ENCODE peak calls at places on chromosomes 2 and 18, in six cellular contexts. One of them, this sample, is unnamed.
A peak's percentile ranks its signal among the peaks of the same experiment; 100 is the strongest.

GRCh38 chr18:45686892-45687611 is 36.9 kb upstream of the SLC14A1 start:
- DNase-seq in mesenchymal stem cell: no peak
- DNase-seq in heart right ventricle: no peak
- DNase-seq in ascending aorta: no peak
- DNase-seq in Peyer's patch: no peak
- DNase-seq in upper lobe of left lung: peak; percentile 57
- DNase-seq in this sample: peak; percentile 72

GRCh38 chr2:113085542-113085941 is 17.8 kb downstream of the IL1F10 start:
- DNase-seq in mesenchymal stem cell: no peak
- DNase-seq in heart right ventricle: no peak
- DNase-seq in ascending aorta: no peak
- DNase-seq in Peyer's patch: no peak
- DNase-seq in upper lobe of left lung: no peak
- DNase-seq in this sample: no peak

GRCh38 chr2:207561386-207562080 is 31.8 kb downstream of the CREB1 start:
- DNase-seq in mesenchymal stem cell: no peak
- DNase-seq in heart right ventricle: no peak
- DNase-seq in ascending aorta: no peak
- DNase-seq in Peyer's patch: no peak
- DNase-seq in upper lobe of left lung: no peak
- DNase-seq in this sample: no peak

GRCh38 chr2:102401868-102402267 is 21.1 kb upstream of the IL18RAP start:
- DNase-seq in mesenchymal stem cell: no peak
- DNase-seq in heart right ventricle: no peak
- DNase-seq in ascending aorta: no peak
- DNase-seq in Peyer's patch: no peak
- DNase-seq in upper lobe of left lung: no peak
- DNase-seq in this sample: no peak

GRCh38 chr2:184597571-184597980 is 753 bp upstream of the ZNF804A start:
- DNase-seq in mesenchymal stem cell: peak; percentile 83
- DNase-seq in heart right ventricle: no peak
- DNase-seq in ascending aorta: no peak
- DNase-seq in Peyer's patch: peak; percentile 52
- DNase-seq in upper lobe of left lung: peak; percentile 43
- DNase-seq in this sample: peak; percentile 52

GRCh38 chr2:9336534-9337354 is 86.6 kb downstream of the ITGB1BP1 start:
- DNase-seq in mesenchymal stem cell: peak; percentile 91
- DNase-seq in heart right ventricle: no peak
- DNase-seq in ascending aorta: no peak
- DNase-seq in Peyer's patch: no peak
- DNase-seq in upper lobe of left lung: no peak
- DNase-seq in this sample: no peak

GRCh38 chr2:29110916-29111315 is 4.3 kb upstream of the CLIP4 start:
- DNase-seq in mesenchymal stem cell: no peak
- DNase-seq in heart right ventricle: no peak
- DNase-seq in ascending aorta: no peak
- DNase-seq in Peyer's patch: no peak
- DNase-seq in upper lobe of left lung: no peak
- DNase-seq in this sample: no peak

GRCh38 chr2:178018141-178018540 is 54.4 kb downstream of the PDE11A start:
- DNase-seq in mesenchymal stem cell: no peak
- DNase-seq in heart right ventricle: no peak
- DNase-seq in ascending aorta: no peak
- DNase-seq in Peyer's patch: no peak
- DNase-seq in upper lobe of left lung: no peak
- DNase-seq in this sample: no peak

GRCh38 chr18:30121397-30121796 is 921.1 kb downstream of the DSC3 start:
- DNase-seq in mesenchymal stem cell: no peak
- DNase-seq in heart right ventricle: no peak
- DNase-seq in ascending aorta: no peak
- DNase-seq in Peyer's patch: no peak
- DNase-seq in upper lobe of left lung: no peak
- DNase-seq in this sample: no peak

GRCh38 chr18:3492721-3493120 is 42.7 kb downstream of the TGIF1 start:
- DNase-seq in mesenchymal stem cell: no peak
- DNase-seq in heart right ventricle: no peak
- DNase-seq in ascending aorta: no peak
- DNase-seq in Peyer's patch: no peak
- DNase-seq in upper lobe of left lung: no peak
- DNase-seq in this sample: no peak

GRCh38 chr2:48364100-48364499 is 165.9 kb upstream of the STON1 start:
- DNase-seq in mesenchymal stem cell: no peak
- DNase-seq in heart right ventricle: no peak
- DNase-seq in ascending aorta: no peak
- DNase-seq in Peyer's patch: no peak
- DNase-seq in upper lobe of left lung: no peak
- DNase-seq in this sample: no peak

GRCh38 chr2:37324536-37324785 is 172 bp downstream of the PRKD3 start:
- DNase-seq in mesenchymal stem cell: peak; percentile 81
- DNase-seq in heart right ventricle: peak; percentile 85
- DNase-seq in ascending aorta: peak; percentile 20
- DNase-seq in Peyer's patch: no peak
- DNase-seq in upper lobe of left lung: peak; percentile 84
- DNase-seq in this sample: peak; percentile 90

GRCh38 chr2:44553456-44553855 is 191.7 kb downstream of the CAMKMT start:
- DNase-seq in mesenchymal stem cell: peak; percentile 41
- DNase-seq in heart right ventricle: no peak
- DNase-seq in ascending aorta: no peak
- DNase-seq in Peyer's patch: no peak
- DNase-seq in upper lobe of left lung: no peak
- DNase-seq in this sample: no peak
- H3K27ac ChIP-seq in mesenchymal stem cell: no peak overlapping the region
- H3K27ac ChIP-seq in heart right ventricle: no peak overlapping the region
- H3K27ac ChIP-seq in ascending aorta: no peak overlapping the region
- H3K27ac ChIP-seq in Peyer's patch: no peak overlapping the region
- H3K27ac ChIP-seq in upper lobe of left lung: no peak overlapping the region
- H3K27ac ChIP-seq in this sample: no peak overlapping the region

GRCh38 chr2:160664603-160665145 is 171.1 kb upstream of the RBMS1 start:
- DNase-seq in mesenchymal stem cell: no peak
- DNase-seq in heart right ventricle: no peak
- DNase-seq in ascending aorta: no peak
- DNase-seq in Peyer's patch: no peak
- DNase-seq in upper lobe of left lung: no peak
- DNase-seq in this sample: no peak

GRCh38 chr2:160666019-160666676 is 172.5 kb upstream of the RBMS1 start:
- DNase-seq in mesenchymal stem cell: peak; percentile 99
- DNase-seq in heart right ventricle: no peak
- DNase-seq in ascending aorta: no peak
- DNase-seq in Peyer's patch: no peak
- DNase-seq in upper lobe of left lung: no peak
- DNase-seq in this sample: no peak

GRCh38 chr2:160670618-160671017 is 177.0 kb upstream of the RBMS1 start:
- DNase-seq in mesenchymal stem cell: no peak
- DNase-seq in heart right ventricle: no peak
- DNase-seq in ascending aorta: no peak
- DNase-seq in Peyer's patch: no peak
- DNase-seq in upper lobe of left lung: no peak
- DNase-seq in this sample: no peak

GRCh38 chr2:160667811-160668210 is 174.2 kb upstream of the RBMS1 start:
- DNase-seq in mesenchymal stem cell: no peak
- DNase-seq in heart right ventricle: no peak
- DNase-seq in ascending aorta: no peak
- DNase-seq in Peyer's patch: no peak
- DNase-seq in upper lobe of left lung: no peak
- DNase-seq in this sample: no peak

DNA sequence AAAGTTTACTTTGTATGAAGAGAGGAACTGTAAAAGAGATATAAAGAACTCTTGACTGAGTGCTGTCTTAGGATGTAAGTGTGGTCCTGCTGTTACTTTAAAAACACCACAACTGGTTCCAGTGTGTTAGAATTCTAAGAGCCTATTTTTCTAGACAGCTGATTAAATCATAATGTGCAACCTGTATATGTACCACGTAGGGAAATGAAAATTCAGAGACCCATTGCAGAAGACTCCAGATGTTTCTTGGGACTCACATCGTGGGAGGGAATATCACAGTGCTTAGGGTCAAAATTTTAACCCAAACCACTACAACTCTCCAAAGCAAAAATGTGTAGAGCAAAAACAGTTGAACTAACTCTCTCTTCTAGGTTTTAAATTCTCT is 173.1 kb upstream of the RBMS1 start:
- DNase-seq in mesenchymal stem cell: no peak
- DNase-seq in heart right ventricle: no peak
- DNase-seq in ascending aorta: no peak
- DNase-seq in Peyer's patch: no peak
- DNase-seq in upper lobe of left lung: no peak
- DNase-seq in this sample: no peak
- H3K4me3 ChIP-seq in mesenchymal stem cell: no peak overlapping the region
- H3K4me3 ChIP-seq in heart right ventricle: no peak overlapping the region
- H3K4me3 ChIP-seq in ascending aorta: no peak overlapping the region
- H3K4me3 ChIP-seq in Peyer's patch: no peak overlapping the region
- H3K4me3 ChIP-seq in upper lobe of left lung: no peak overlapping the region
- H3K4me3 ChIP-seq in this sample: no peak overlapping the region

GRCh38 chr2:237181844-237182243 is 96.2 kb downstream of the COPS8 start:
- DNase-seq in mesenchymal stem cell: peak; percentile 97
- DNase-seq in heart right ventricle: no peak
- DNase-seq in ascending aorta: no peak
- DNase-seq in Peyer's patch: no peak
- DNase-seq in upper lobe of left lung: no peak
- DNase-seq in this sample: no peak
- H3K4me1 ChIP-seq in mesenchymal stem cell: peaks cover 14% of the 10 kb centered on the region
- H3K4me1 ChIP-seq in heart right ventricle: no peaks in the 10 kb centered on the region
- H3K4me1 ChIP-seq in ascending aorta: no peaks in the 10 kb centered on the region
- H3K4me1 ChIP-seq in Peyer's patch: no peaks in the 10 kb centered on the region
- H3K4me1 ChIP-seq in upper lobe of left lung: no peaks in the 10 kb centered on the region
- H3K4me1 ChIP-seq in this sample: no peaks in the 10 kb centered on the region

GRCh38 chr2:158716921-158717320 is 78.2 kb upstream of the DAPL1 start:
- DNase-seq in mesenchymal stem cell: no peak
- DNase-seq in heart right ventricle: no peak
- DNase-seq in ascending aorta: no peak
- DNase-seq in Peyer's patch: no peak
- DNase-seq in upper lobe of left lung: no peak
- DNase-seq in this sample: no peak
- H3K27ac ChIP-seq in mesenchymal stem cell: no peak overlapping the region
- H3K27ac ChIP-seq in heart right ventricle: peak overlapping the region; percentile 94
- H3K27ac ChIP-seq in ascending aorta: peak overlapping the region; percentile 39
- H3K27ac ChIP-seq in Peyer's patch: no peak overlapping the region
- H3K27ac ChIP-seq in upper lobe of left lung: peak overlapping the region; percentile 79
- H3K27ac ChIP-seq in this sample: peak overlapping the region; percentile 20

GRCh38 chr18:69943021-69943420 is 4.7 kb downstream of the CD226 start:
- DNase-seq in mesenchymal stem cell: no peak
- DNase-seq in heart right ventricle: no peak
- DNase-seq in ascending aorta: no peak
- DNase-seq in Peyer's patch: no peak
- DNase-seq in upper lobe of left lung: no peak
- DNase-seq in this sample: no peak
- H3K4me3 ChIP-seq in mesenchymal stem cell: no peak overlapping the region
- H3K4me3 ChIP-seq in heart right ventricle: no peak overlapping the region
- H3K4me3 ChIP-seq in ascending aorta: no peak overlapping the region
- H3K4me3 ChIP-seq in Peyer's patch: no peak overlapping the region
- H3K4me3 ChIP-seq in upper lobe of left lung: no peak overlapping the region
- H3K4me3 ChIP-seq in this sample: no peak overlapping the region

GRCh38 chr2:230871361-230872150 is 6.8 kb downstream of the ITM2C start:
- DNase-seq in mesenchymal stem cell: no peak
- DNase-seq in heart right ventricle: no peak
- DNase-seq in ascending aorta: no peak
- DNase-seq in Peyer's patch: peak; percentile 47
- DNase-seq in upper lobe of left lung: peak; percentile 9
- DNase-seq in this sample: no peak
- H3K4me1 ChIP-seq in mesenchymal stem cell: peaks cover 68% of the 10 kb centered on the region
- H3K4me1 ChIP-seq in heart right ventricle: peaks cover 23% of the 10 kb centered on the region
- H3K4me1 ChIP-seq in ascending aorta: peaks cover 16% of the 10 kb centered on the region
- H3K4me1 ChIP-seq in Peyer's patch: no peaks in the 10 kb centered on the region
- H3K4me1 ChIP-seq in upper lobe of left lung: peaks cover 3% of the 10 kb centered on the region
- H3K4me1 ChIP-seq in this sample: peaks cover 19% of the 10 kb centered on the region